ENCODE peak calls at places on chromosomes 1 and 21, in five cellular contexts. One of them, this sample, is unnamed.

GRCh38 chr21:42247716-42248115 is 28.8 kb downstream of the ABCG1 start:
- DNase-seq in H1: no peak
- DNase-seq in WTC11: no peak
- DNase-seq in K562: no peak
- DNase-seq in HCT116: no peak
- DNase-seq in this sample: no peak

GRCh38 chr1:1178794-1179331 is 5.2 kb downstream of the TTLL10 start:
- DNase-seq in HCT116: no peak
- DNase-seq in H1: peak; percentile 46
- DNase-seq in K562: no peak
- DNase-seq in WTC11: peak; percentile 7
- DNase-seq in this sample: no peak

GRCh38 chr1:229474491-229474890 is 33.6 kb downstream of the NUP133 start:
- DNase-seq in K562: no peak
- DNase-seq in HCT116: no peak
- DNase-seq in WTC11: no peak
- DNase-seq in H1: no peak
- DNase-seq in this sample: no peak

GRCh38 chr1:161492827-161493226 is 12.4 kb upstream of the FCGR2A start:
- DNase-seq in H1: no peak
- DNase-seq in HCT116: no peak
- DNase-seq in K562: no peak
- DNase-seq in WTC11: no peak
- DNase-seq in this sample: no peak

GRCh38 chr1:50644447-50645105 is 221.3 kb upstream of the DMRTA2 start:
- DNase-seq in K562: no peak
- DNase-seq in WTC11: no peak
- DNase-seq in HCT116: no peak
- DNase-seq in H1: no peak
- DNase-seq in this sample: no peak

GRCh38 chr1:237473896-237474295 is 416.8 kb downstream of the ZP4 start:
- DNase-seq in K562: no peak
- DNase-seq in WTC11: no peak
- DNase-seq in HCT116: no peak
- DNase-seq in H1: no peak
- DNase-seq in this sample: no peak

GRCh38 chr1:9280015-9280860 is 12.5 kb upstream of the SPSB1 start:
- DNase-seq in H1: no peak
- DNase-seq in HCT116: peak; percentile 67
- DNase-seq in WTC11: no peak
- DNase-seq in K562: peak; percentile 58
- DNase-seq in this sample: no peak

GRCh38 chr1:74534241-74534640 is 21.8 kb upstream of the LRRC53 start:
- DNase-seq in HCT116: no peak
- DNase-seq in H1: no peak
- DNase-seq in WTC11: no peak
- DNase-seq in K562: no peak
- DNase-seq in this sample: no peak

GRCh38 chr1:235259133-235259778 is 68.7 kb downstream of the ARID4B start:
- DNase-seq in HCT116: no peak
- DNase-seq in H1: no peak
- DNase-seq in K562: no peak
- DNase-seq in WTC11: no peak
- DNase-seq in this sample: peak; percentile 38

GRCh38 chr1:14605945-14606344 is 7.5 kb downstream of the KAZN start:
- DNase-seq in H1: no peak
- DNase-seq in K562: no peak
- DNase-seq in WTC11: no peak
- DNase-seq in HCT116: no peak
- DNase-seq in this sample: no peak

GRCh38 chr1:90834354-90835171 is 117.5 kb upstream of the BARHL2 start:
- DNase-seq in WTC11: no peak
- DNase-seq in K562: no peak
- DNase-seq in H1: no peak
- DNase-seq in HCT116: no peak
- DNase-seq in this sample: no peak

GRCh38 chr1:168609133-168609715 is 32.8 kb downstream of the XCL1 start:
- DNase-seq in HCT116: no peak
- DNase-seq in H1: peak; percentile 52
- DNase-seq in WTC11: peak; percentile 18
- DNase-seq in K562: no peak
- DNase-seq in this sample: no peak

GRCh38 chr1:193406901-193407300 is 220.5 kb upstream of the B3GALT2 start:
- DNase-seq in K562: peak; percentile 29
- DNase-seq in HCT116: peak; percentile 19
- DNase-seq in WTC11: no peak
- DNase-seq in H1: no peak
- DNase-seq in this sample: no peak

GRCh38 chr1:247531937-247532336 is 4.3 kb downstream of the OR2C3 start:
- DNase-seq in WTC11: peak; percentile 42
- DNase-seq in K562: no peak
- DNase-seq in H1: peak; percentile 52
- DNase-seq in HCT116: no peak
- DNase-seq in this sample: no peak

GRCh38 chr1:205571747-205572146 is 60.1 kb downstream of the ELK4 start:
- DNase-seq in H1: peak; percentile 39
- DNase-seq in K562: no peak
- DNase-seq in HCT116: no peak
- DNase-seq in WTC11: no peak
- DNase-seq in this sample: no peak

GRCh38 chr1:147241955-147242448 is 482 bp upstream of the CHD1L start:
- DNase-seq in H1: no peak
- DNase-seq in HCT116: no peak
- DNase-seq in K562: no peak
- DNase-seq in WTC11: no peak
- DNase-seq in this sample: no peak

GRCh38 chr21:37878946-37879660 is 37.2 kb downstream of the KCNJ6 start:
- DNase-seq in K562: peak; percentile 37
- DNase-seq in H1: no peak
- DNase-seq in HCT116: no peak
- DNase-seq in WTC11: no peak
- DNase-seq in this sample: no peak

GRCh38 chr21:15210235-15210678 is 145.5 kb upstream of the NRIP1 start:
- DNase-seq in WTC11: no peak
- DNase-seq in K562: no peak
- DNase-seq in H1: no peak
- DNase-seq in HCT116: no peak
- DNase-seq in this sample: no peak

GRCh38 chr1:46444466-46444865 is 45.2 kb upstream of the DMBX1 start:
- DNase-seq in HCT116: no peak
- DNase-seq in H1: no peak
- DNase-seq in WTC11: no peak
- DNase-seq in K562: no peak
- DNase-seq in this sample: no peak

GRCh38 chr1:247111259-247111635 is 7.1 kb upstream of the ZNF669 start:
- DNase-seq in WTC11: peak; percentile 46
- DNase-seq in HCT116: no peak
- DNase-seq in K562: peak; percentile 68
- DNase-seq in H1: peak; percentile 66
- DNase-seq in this sample: no peak

GRCh38 chr1:3353901-3354300 is 100.6 kb upstream of the ARHGEF16 start:
- DNase-seq in HCT116: no peak
- DNase-seq in WTC11: no peak
- DNase-seq in H1: no peak
- DNase-seq in K562: no peak
- DNase-seq in this sample: no peak

GRCh38 chr1:3543076-3544049 is 67.9 kb downstream of the MEGF6 start:
- DNase-seq in WTC11: peak; percentile 44
- DNase-seq in H1: peak; percentile 71
- DNase-seq in HCT116: no peak
- DNase-seq in K562: no peak
- DNase-seq in this sample: no peak

GRCh38 chr1:64975740-64976139 is 9.4 kb upstream of the JAK1 start:
- DNase-seq in WTC11: no peak
- DNase-seq in HCT116: no peak
- DNase-seq in K562: no peak
- DNase-seq in H1: no peak
- DNase-seq in this sample: no peak

DNA sequence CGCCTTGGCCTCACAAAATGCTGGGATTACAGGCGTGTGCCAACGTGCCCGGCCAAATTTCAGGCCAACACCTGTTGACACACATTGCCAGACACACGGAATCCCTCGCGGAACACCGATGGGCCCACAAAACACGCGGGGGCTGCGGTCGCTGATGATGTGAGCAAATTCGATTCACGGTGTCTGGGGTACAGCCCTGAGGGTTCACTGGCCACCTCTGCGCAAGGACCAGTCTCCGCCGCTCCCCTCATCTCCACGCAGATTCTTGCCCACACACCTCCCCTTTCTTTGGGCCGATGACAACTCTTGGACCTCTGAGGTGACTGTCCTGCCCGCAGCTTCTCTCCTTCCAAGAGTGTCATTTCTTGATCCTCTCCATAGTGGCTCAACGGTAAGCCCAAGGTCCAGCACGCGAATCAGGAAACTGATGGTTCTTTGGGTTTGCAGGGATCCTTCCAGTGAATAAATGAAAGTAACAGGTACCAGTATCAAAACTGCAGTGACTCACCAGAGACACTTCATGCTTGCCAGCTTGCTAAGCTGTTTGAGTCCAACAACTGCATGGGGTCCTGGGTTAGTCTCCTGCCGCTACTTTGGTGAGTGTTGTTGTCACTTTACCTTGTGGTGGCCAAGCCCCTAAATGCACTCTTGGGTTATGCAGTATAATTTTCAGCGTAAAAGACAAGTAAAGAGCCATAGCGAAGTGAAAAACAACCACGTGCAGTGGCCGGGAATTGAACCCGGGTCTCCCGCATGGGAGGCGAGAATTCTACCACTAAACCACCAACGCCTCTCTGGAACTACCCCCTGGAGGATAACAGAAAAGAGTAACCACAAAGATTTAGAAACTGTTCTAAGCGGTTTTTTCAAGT is 11.0 kb upstream of the RNU1-3 start:
- DNase-seq in H1: peak; percentile 82
- DNase-seq in K562: peak; percentile 69
- DNase-seq in WTC11: peak; percentile 73
- DNase-seq in HCT116: peak; percentile 79
- DNase-seq in this sample: peak; percentile 24
- TF ChIP-seq ATF3 in H1: no peak
- TF ChIP-seq ATF3 in K562: peak; percentile 73
- TF ChIP-seq ATF3 in WTC11: no peak
- TF ChIP-seq ATF3 in HCT116: peak; percentile 100
- TF ChIP-seq ATF3 in this sample: no peak

DNA sequence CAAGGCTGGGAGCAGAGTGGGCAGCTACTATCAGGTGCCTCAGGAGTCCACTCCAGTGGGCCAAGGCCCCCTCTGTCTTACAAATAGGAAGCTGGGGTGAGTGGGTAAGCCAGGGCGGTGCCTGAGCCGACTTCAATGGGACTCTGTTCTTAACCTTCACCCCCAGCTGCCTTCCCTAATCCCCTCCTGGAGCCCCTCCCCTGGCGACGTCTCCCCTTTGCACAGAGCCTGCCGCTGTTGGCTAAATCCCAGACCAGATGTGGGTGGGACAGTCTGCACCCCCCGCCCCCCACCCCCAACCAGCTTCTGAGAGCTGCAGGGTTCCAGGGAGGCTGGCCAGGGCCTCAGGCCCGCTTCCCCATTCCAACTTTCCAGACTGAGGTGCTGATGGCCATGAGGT is 6.6 kb downstream of the COL8A2 start:
- DNase-seq in H1: no peak
- DNase-seq in HCT116: no peak
- DNase-seq in K562: no peak
- DNase-seq in WTC11: no peak
- DNase-seq in this sample: no peak
- TF ChIP-seq ATF3 in H1: no peak
- TF ChIP-seq ATF3 in HCT116: no peak
- TF ChIP-seq ATF3 in K562: no peak
- TF ChIP-seq ATF3 in WTC11: no peak
- TF ChIP-seq ATF3 in this sample: no peak

GRCh38 chr21:33069994-33070811 is at the start of gene OLIG1:
- DNase-seq in H1: peak; percentile 87
- DNase-seq in WTC11: peak; percentile 82
- DNase-seq in HCT116: no peak
- DNase-seq in K562: no peak
- DNase-seq in this sample: no peak
- TF ChIP-seq ATF3 in H1: no peak
- TF ChIP-seq ATF3 in WTC11: no peak
- TF ChIP-seq ATF3 in HCT116: no peak
- TF ChIP-seq ATF3 in K562: no peak
- TF ChIP-seq ATF3 in this sample: no peak

GRCh38 chr1:86914998-86915736 is 732 bp downstream of the HS2ST1 start:
- DNase-seq in K562: no peak
- DNase-seq in H1: peak; percentile 73
- DNase-seq in WTC11: peak; percentile 60
- DNase-seq in HCT116: no peak
- DNase-seq in this sample: peak; percentile 24

GRCh38 chr1:86913896-86914634 is at the start of gene SELENOF:
- DNase-seq in K562: peak; percentile 93
- DNase-seq in H1: peak; percentile 95
- DNase-seq in HCT116: peak; percentile 100
- DNase-seq in WTC11: peak; percentile 100
- DNase-seq in this sample: peak; percentile 100

GRCh38 chr1:86914635-86914997 is at the start of gene HS2ST1:
- DNase-seq in H1: no peak
- DNase-seq in HCT116: no peak
- DNase-seq in K562: no peak
- DNase-seq in WTC11: no peak
- DNase-seq in this sample: no peak

GRCh38 chr1:86913399-86913895 is 479 bp downstream of the SELENOF start:
- DNase-seq in K562: peak; percentile 16
- DNase-seq in WTC11: no peak
- DNase-seq in H1: no peak
- DNase-seq in HCT116: no peak
- DNase-seq in this sample: peak; percentile 52

DNA sequence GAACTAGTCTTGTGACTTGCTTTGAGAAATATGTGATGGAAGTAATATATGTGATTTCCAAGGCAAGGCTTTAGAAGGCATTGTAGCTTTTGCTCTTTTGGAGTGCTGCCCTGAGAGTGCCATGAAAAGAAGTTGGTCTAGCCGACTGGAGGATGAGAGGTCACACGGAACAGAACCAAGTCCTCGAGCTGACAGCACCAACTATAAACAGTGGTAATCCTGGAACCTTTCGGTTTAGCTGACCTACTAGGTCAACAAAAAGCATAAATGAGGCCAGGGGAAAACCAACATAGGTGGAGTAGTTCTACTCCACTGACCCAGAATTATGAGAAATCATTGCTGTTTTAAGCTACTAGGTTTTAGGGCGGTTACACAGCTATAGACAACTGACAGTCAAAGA is 1.4 kb downstream of the SELENOF start:
- DNase-seq in H1: no peak
- DNase-seq in K562: no peak
- DNase-seq in WTC11: no peak
- DNase-seq in HCT116: no peak
- DNase-seq in this sample: peak; percentile 37
- TF ChIP-seq ATF3 in H1: no peak
- TF ChIP-seq ATF3 in K562: no peak
- TF ChIP-seq ATF3 in WTC11: no peak
- TF ChIP-seq ATF3 in HCT116: no peak
- TF ChIP-seq ATF3 in this sample: no peak

DNA sequence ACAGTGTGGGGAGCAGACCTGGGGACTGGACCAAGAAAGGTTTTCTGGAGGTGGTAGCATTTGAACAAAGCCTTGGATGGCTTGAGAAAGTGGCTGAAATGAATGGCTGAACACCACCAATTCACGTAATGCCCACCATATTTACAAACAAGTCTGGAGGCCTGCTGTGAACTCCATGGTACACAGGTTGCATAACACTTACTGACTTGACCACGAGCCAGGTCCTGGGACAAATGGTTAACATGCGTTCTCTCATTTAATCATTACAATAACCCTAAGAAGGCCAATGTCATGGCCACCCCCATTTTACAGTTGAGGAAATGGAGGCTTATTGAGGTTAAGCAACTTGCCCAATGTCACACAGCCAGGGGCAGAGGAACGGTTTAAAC is 44.4 kb downstream of the ZBTB18 start:
- DNase-seq in HCT116: no peak
- DNase-seq in K562: no peak
- DNase-seq in WTC11: no peak
- DNase-seq in H1: no peak
- DNase-seq in this sample: no peak
- TF ChIP-seq ATF3 in HCT116: no peak
- TF ChIP-seq ATF3 in K562: no peak
- TF ChIP-seq ATF3 in WTC11: no peak
- TF ChIP-seq ATF3 in H1: no peak
- TF ChIP-seq ATF3 in this sample: no peak

This sample was measured in GM12878.